ENCODE peak calls at places on chromosomes 6 and 20, in four cellular contexts. One of them, this sample, is unnamed.

GRCh38 chr6:137630666-137631065 is 136.5 kb upstream of the OLIG3 start:
- DNase-seq in HepG2: no peak
- DNase-seq in K562: no peak
- DNase-seq in GM12878: no peak
- DNase-seq in this sample: no peak

GRCh38 chr6:42177514-42178364 is 4.6 kb downstream of the GUCA1A start:
- DNase-seq in HepG2: no peak
- DNase-seq in K562: peak
- DNase-seq in GM12878: no peak
- DNase-seq in this sample: peak

GRCh38 chr6:85865665-85866372 is 223.1 kb upstream of the SYNCRIP start:
- DNase-seq in HepG2: peak
- DNase-seq in K562: no peak
- DNase-seq in GM12878: no peak
- DNase-seq in this sample: no peak

GRCh38 chr6:170434821-170435155 is 118.3 kb downstream of the PSMB1 start:
- DNase-seq in HepG2: no peak
- DNase-seq in K562: no peak
- DNase-seq in GM12878: no peak
- DNase-seq in this sample: no peak

GRCh38 chr6:88145298-88145963 is 20.7 kb downstream of the CNR1 start:
- DNase-seq in HepG2: no peak
- DNase-seq in K562: no peak
- DNase-seq in GM12878: peak
- DNase-seq in this sample: no peak

GRCh38 chr20:17024513-17025105 is 202.2 kb upstream of the PCSK2 start:
- DNase-seq in HepG2: peak
- DNase-seq in K562: no peak
- DNase-seq in GM12878: no peak
- DNase-seq in this sample: no peak

GRCh38 chr6:41025966-41026365 is 13.1 kb downstream of the UNC5CL start:
- DNase-seq in HepG2: no peak
- DNase-seq in K562: no peak
- DNase-seq in GM12878: no peak
- DNase-seq in this sample: no peak

GRCh38 chr20:51447765-51448148 is 94.8 kb downstream of the NFATC2 start:
- DNase-seq in HepG2: no peak
- DNase-seq in K562: no peak
- DNase-seq in GM12878: no peak
- DNase-seq in this sample: no peak

GRCh38 chr6:143163621-143164020 is 102.9 kb downstream of the AIG1 start:
- DNase-seq in HepG2: no peak
- DNase-seq in K562: no peak
- DNase-seq in GM12878: no peak
- DNase-seq in this sample: no peak

GRCh38 chr6:169559001-169559441 is 142.8 kb downstream of the WDR27 start:
- DNase-seq in HepG2: no peak
- DNase-seq in K562: no peak
- DNase-seq in GM12878: no peak
- DNase-seq in this sample: no peak

GRCh38 chr6:160881409-160881808 is 110.2 kb upstream of the MAP3K4 start:
- DNase-seq in HepG2: no peak
- DNase-seq in K562: no peak
- DNase-seq in GM12878: no peak
- DNase-seq in this sample: no peak

GRCh38 chr20:62668441-62669027 is 26.2 kb downstream of the SLCO4A1 start:
- DNase-seq in HepG2: peak
- DNase-seq in K562: peak
- DNase-seq in GM12878: no peak
- DNase-seq in this sample: peak
- H3K9ac ChIP-seq in HepG2: peak
- H3K9ac ChIP-seq in K562: no peak
- H3K9ac ChIP-seq in GM12878: no peak
- H3K9ac ChIP-seq in this sample: no peak

GRCh38 chr20:22977047-22977785 is 57.9 kb upstream of the SSTR4 start:
- DNase-seq in HepG2: no peak
- DNase-seq in K562: no peak
- DNase-seq in GM12878: no peak
- DNase-seq in this sample: no peak

DNA sequence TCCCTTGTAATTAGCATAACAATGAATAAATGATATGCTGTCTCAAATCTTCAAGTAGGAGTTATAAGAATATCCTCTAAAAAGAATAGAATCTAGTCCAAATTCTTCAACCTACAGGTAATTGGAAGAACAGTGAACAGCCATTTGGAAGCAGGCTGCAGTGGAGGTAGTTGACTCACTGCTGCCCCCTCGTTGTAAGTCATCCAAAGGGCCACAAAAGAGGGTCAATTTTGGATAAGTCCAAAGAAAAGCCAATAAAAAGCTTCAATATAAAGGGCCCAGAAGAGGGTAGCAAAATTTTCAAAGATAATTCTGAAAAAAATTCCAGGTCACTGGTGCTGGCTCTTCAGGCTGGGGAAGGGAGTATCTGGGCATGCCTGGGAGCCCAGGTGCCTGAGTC is 60.8 kb upstream of the SSTR4 start:
- DNase-seq in HepG2: peak
- DNase-seq in K562: peak
- DNase-seq in GM12878: no peak
- DNase-seq in this sample: no peak
- TF ChIP-seq FOXM1 in HepG2: no peak
- TF ChIP-seq FOXM1 in K562: no peak
- TF ChIP-seq FOXM1 in GM12878: no peak
- TF ChIP-seq FOXM1 in this sample: no peak

GRCh38 chr6:3568396-3569082 is 111.7 kb upstream of the SLC22A23 start:
- DNase-seq in HepG2: peak
- DNase-seq in K562: no peak
- DNase-seq in GM12878: no peak
- DNase-seq in this sample: peak
- TF ChIP-seq SIN3A in HepG2: no peak
- TF ChIP-seq SIN3A in K562: no peak
- TF ChIP-seq SIN3A in GM12878: no peak
- TF ChIP-seq SIN3A in this sample: no peak

DNA sequence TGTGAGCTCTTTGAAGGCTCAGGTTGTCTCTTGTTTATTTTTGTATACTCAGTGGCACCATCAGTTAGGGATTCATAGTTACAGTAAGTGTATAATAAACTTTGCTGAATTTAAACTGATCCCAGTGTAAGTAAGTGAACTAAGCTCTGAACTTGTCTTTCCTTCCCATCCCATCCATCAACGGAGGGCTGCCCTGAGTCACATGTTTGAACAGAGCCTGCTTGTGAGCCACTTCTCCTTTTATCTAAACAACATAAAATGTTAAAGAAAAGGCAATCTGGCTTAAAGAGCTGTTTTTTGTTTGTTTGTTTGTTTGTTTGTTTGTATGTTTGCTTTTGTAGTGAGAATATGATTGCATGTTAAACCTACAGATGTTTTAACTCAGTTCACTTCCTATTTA is 185.7 kb upstream of the MARCKS start:
- DNase-seq in HepG2: no peak
- DNase-seq in K562: no peak
- DNase-seq in GM12878: no peak
- DNase-seq in this sample: no peak
- H3K9ac ChIP-seq in HepG2: no peak
- H3K9ac ChIP-seq in K562: no peak
- H3K9ac ChIP-seq in GM12878: no peak
- H3K9ac ChIP-seq in this sample: no peak